ENCODE peak calls at places on chromosome 12, in seven cellular contexts. L, V, P, U, M, C and S are unnamed samples.

GRCh38 chr12:29547151-29547561 is 49.7 kb upstream of the OVCH1 start:
- DNase-seq in V (no peak), C (no peak), L (peak; percentile 85), P (no peak), M (no peak), U (no peak), S (no peak)

GRCh38 chr12:70351076-70351475 is 15.0 kb upstream of the KCNMB4 start:
- DNase-seq in U (no peak), V (no peak), L (no peak), P (no peak), M (no peak), C (no peak), S (no peak)

GRCh38 chr12:57477710-57478681 is 1.7 kb downstream of the ARHGAP9 start:
- DNase-seq in L (peak; percentile 48), M (no peak), V (no peak), C (no peak), P (peak; percentile 63), U (no peak), S (no peak)

GRCh38 chr12:74722709-74723108 is 185.1 kb downstream of the ATXN7L3B start:
- DNase-seq in M (no peak), P (no peak), C (no peak), L (no peak), V (no peak), U (no peak), S (no peak)

GRCh38 chr12:88578821-88579518 is 1.3 kb downstream of the KITLG start:
- DNase-seq in U (peak; percentile 42), M (no peak), L (no peak), V (no peak), P (peak; percentile 31), C (no peak), S (no peak)

GRCh38 chr12:114700392-114701103 is 16.6 kb upstream of the TBX3 start:
- DNase-seq in M (no peak), U (no peak), V (no peak), C (no peak), L (no peak), P (no peak), S (no peak)

GRCh38 chr12:116053479-116054195 is 223.9 kb downstream of the MED13L start:
- DNase-seq in V (no peak), L (peak; percentile 81), U (peak; percentile 59), P (peak; percentile 76), C (no peak), M (no peak), S (peak; percentile 65)

GRCh38 chr12:22160396-22161003 is 114.5 kb downstream of the CMAS start:
- DNase-seq in C (no peak), V (no peak), M (no peak), P (no peak), L (no peak), U (no peak), S (no peak)

GRCh38 chr12:117686911-117687377 is 281.8 kb downstream of the KSR2 start:
- DNase-seq in L (no peak), U (no peak), M (no peak), V (peak; percentile 76), C (no peak), P (no peak), S (no peak)

GRCh38 chr12:50060120-50060468 is 2.7 kb downstream of the ASIC1 start:
- DNase-seq in L (no peak), M (no peak), V (no peak), U (no peak), P (no peak), C (no peak), S (no peak)

GRCh38 chr12:67382206-67382871 is 113.2 kb downstream of the CAND1 start:
- DNase-seq in M (no peak), V (no peak), P (no peak), C (no peak), U (no peak), L (peak; percentile 21), S (no peak)

GRCh38 chr12:52210925-52211650 is 19.3 kb upstream of the KRT80 start:
- DNase-seq in M (peak; percentile 33), C (no peak), L (no peak), U (no peak), V (no peak), P (no peak), S (peak; percentile 22)

GRCh38 chr12:68189766-68190700 is 30.5 kb upstream of the IFNG start:
- DNase-seq in L (peak; percentile 8), C (no peak), V (peak; percentile 13), P (no peak), U (no peak), M (no peak), S (no peak)

GRCh38 chr12:49615725-49616124 is 7.6 kb upstream of the PRPF40B start:
- DNase-seq in M (no peak), C (no peak), P (no peak), V (no peak), U (no peak), L (peak; percentile 45), S (no peak)

GRCh38 chr12:76037130-76038105 is 5.8 kb upstream of the PHLDA1 start:
- DNase-seq in P (no peak), U (peak; percentile 40), L (peak; percentile 87), V (no peak), M (no peak), C (no peak), S (no peak)

GRCh38 chr12:45547822-45548221 is 181.7 kb upstream of the ARID2 start:
- DNase-seq in U (no peak), P (no peak), L (peak; percentile 13), C (no peak), V (no peak), M (no peak), S (no peak)

GRCh38 chr12:109065853-109066193 is 13.4 kb downstream of the USP30 start:
- DNase-seq in V (no peak), M (no peak), P (no peak), U (no peak), L (no peak), C (no peak), S (no peak)

GRCh38 chr12:109069307-109070231 is 17.2 kb downstream of the USP30 start:
- DNase-seq in C (no peak), L (no peak), V (no peak), M (no peak), U (no peak), P (no peak), S (no peak)

GRCh38 chr12:109064143-109064542 is 11.8 kb downstream of the USP30 start:
- DNase-seq in M (no peak), U (no peak), V (no peak), P (no peak), C (no peak), L (no peak), S (no peak)

DNA sequence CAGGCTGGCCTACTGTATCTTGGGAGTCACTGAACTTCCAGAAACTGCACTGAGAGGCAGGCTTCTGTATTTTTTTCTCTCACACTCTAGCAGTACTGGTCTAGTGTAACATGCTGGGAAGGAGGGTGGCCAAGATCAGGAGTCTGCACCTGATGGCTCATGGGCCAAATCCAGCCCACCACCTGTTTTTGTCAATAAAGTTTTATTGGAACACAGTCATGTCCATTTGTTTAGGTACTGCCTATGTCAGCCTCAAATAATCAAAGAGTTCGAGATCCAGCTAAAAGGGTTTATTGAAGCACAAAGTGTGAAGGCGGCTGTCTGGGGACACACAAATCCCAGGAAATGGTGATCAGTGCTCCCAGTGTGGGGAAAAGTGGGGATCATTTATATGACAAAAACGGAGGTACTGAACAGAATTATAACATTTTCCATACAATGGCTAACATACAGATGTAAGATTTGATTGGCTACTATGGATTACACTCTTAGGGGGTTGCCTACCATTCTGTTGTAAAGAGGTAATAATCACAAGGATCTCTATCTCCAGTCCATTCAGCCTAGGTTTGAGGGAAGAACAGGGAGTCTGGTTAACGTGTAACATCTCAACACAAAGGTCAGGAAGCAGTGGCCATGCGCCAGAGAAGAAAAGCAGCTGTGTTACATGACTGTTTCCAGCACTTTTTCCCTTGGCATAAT is 12.9 kb downstream of the USP30 start:
- DNase-seq in L (no peak), U (no peak), V (no peak), M (no peak), C (no peak), P (no peak), S (peak; percentile 82)
- TF ChIP-seq POLR2A in L (no peak), U (no peak), V (no peak), M (no peak), C (no peak), P (no peak), S (no peak)

GRCh38 chr12:108735855-108736254 is 4.5 kb upstream of the CORO1C start:
- DNase-seq in M (no peak), C (no peak), V (no peak), U (no peak), P (no peak), L (no peak), S (no peak)
- TF ChIP-seq POLR2A in M (no peak), C (no peak), V (no peak), U (no peak), P (no peak), L (no peak), S (no peak)

GRCh38 chr12:30822385-30823139 is 67.8 kb upstream of the CAPRIN2 start:
- DNase-seq in L (peak; percentile 10), C (no peak), U (peak; percentile 70), P (peak; percentile 82), M (peak; percentile 71), V (no peak), S (peak; percentile 84)
- TF ChIP-seq POLR2A in L (no peak), C (no peak), U (no peak), P (no peak), M (no peak), V (no peak), S (peak; percentile 32)

GRCh38 chr12:31867292-31867691 is 91.9 kb upstream of the RESF1 start:
- DNase-seq in L (no peak), M (no peak), V (no peak), P (no peak), C (no peak), U (no peak), S (no peak)

GRCh38 chr12:31868980-31869379 is 90.2 kb upstream of the RESF1 start:
- DNase-seq in C (no peak), L (peak; percentile 20), M (no peak), V (no peak), P (peak; percentile 23), U (peak; percentile 72), S (peak; percentile 88)

GRCh38 chr12:31866523-31866922 is 92.7 kb upstream of the RESF1 start:
- DNase-seq in U (no peak), V (no peak), C (no peak), M (no peak), L (no peak), P (no peak), S (no peak)

GRCh38 chr12:31861360-31861759 is 97.9 kb upstream of the RESF1 start:
- DNase-seq in M (no peak), L (no peak), U (no peak), P (no peak), V (no peak), C (no peak), S (no peak)

DNA sequence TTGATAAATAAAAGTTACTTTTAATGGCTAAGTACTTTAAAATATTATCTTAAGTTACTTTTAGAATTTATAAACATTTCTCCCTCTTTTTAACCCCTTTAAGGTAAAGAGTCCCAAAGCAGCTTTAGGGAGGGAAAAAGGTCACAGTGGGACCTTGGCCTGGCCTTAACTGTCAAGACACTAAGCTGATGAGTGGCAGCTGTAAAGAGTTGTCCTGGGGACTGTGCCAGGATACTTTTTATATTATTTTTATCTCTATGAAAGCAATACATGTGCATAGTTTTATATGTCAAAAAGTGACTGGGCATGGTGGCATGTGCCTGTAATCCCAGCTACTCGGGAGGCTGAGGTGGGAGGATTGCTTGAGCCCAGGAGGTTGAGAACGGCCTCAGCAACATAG is 94.2 kb upstream of the RESF1 start:
- DNase-seq in U (no peak), P (no peak), L (no peak), V (no peak), M (no peak), C (no peak), S (no peak)
- TF ChIP-seq POLR2A in U (no peak), P (no peak), L (no peak), V (no peak), M (no peak), C (no peak), S (no peak)

GRCh38 chr12:111766608-111767361 is at the start of gene ALDH2:
- DNase-seq in C (no peak), P (peak; percentile 88), M (peak; percentile 74), U (peak; percentile 88), L (peak; percentile 43), V (peak; percentile 6), S (peak; percentile 91)
- TF ChIP-seq POLR2A in C (peak; percentile 87), P (peak; percentile 93), M (peak; percentile 43), U (peak; percentile 49), L (no peak), V (peak; percentile 67), S (peak; percentile 96)